ENCODE peak calls at places on chromosomes 6 and 20, in four cellular contexts. One of them, this sample, is unnamed.

GRCh38 chr6:148682990-148683389 is 63.8 kb upstream of the UST start:
- DNase-seq in CD8-positive, alpha-beta T cell: no peak
- DNase-seq in PC-3: no peak
- DNase-seq in GM06990: peak
- DNase-seq in this sample: no peak

GRCh38 chr6:28269492-28269891 is 2.5 kb downstream of the ZSCAN26 start:
- DNase-seq in CD8-positive, alpha-beta T cell: no peak
- DNase-seq in PC-3: peak
- DNase-seq in GM06990: no peak
- DNase-seq in this sample: peak

GRCh38 chr6:34597605-34598353 is 41.6 kb upstream of the SPDEF start:
- DNase-seq in GM06990: no peak
- DNase-seq in CD8-positive, alpha-beta T cell: no peak
- DNase-seq in PC-3: peak
- DNase-seq in this sample: no peak

GRCh38 chr6:19410477-19410876 is 426.7 kb upstream of the ID4 start:
- DNase-seq in GM06990: no peak
- DNase-seq in PC-3: peak
- DNase-seq in CD8-positive, alpha-beta T cell: no peak
- DNase-seq in this sample: no peak

GRCh38 chr6:111651185-111652034 is 45.7 kb upstream of the TRAF3IP2 start:
- DNase-seq in PC-3: no peak
- DNase-seq in GM06990: no peak
- DNase-seq in CD8-positive, alpha-beta T cell: no peak
- DNase-seq in this sample: no peak

GRCh38 chr6:25263602-25264001 is 15.6 kb upstream of the CARMIL1 start:
- DNase-seq in PC-3: peak
- DNase-seq in CD8-positive, alpha-beta T cell: no peak
- DNase-seq in GM06990: no peak
- DNase-seq in this sample: no peak

GRCh38 chr20:6209093-6209492 is 86.3 kb upstream of the FERMT1 start:
- DNase-seq in CD8-positive, alpha-beta T cell: no peak
- DNase-seq in PC-3: no peak
- DNase-seq in GM06990: no peak
- DNase-seq in this sample: no peak

GRCh38 chr20:63381781-63382431 is 20.8 kb upstream of the CHRNA4 start:
- DNase-seq in GM06990: no peak
- DNase-seq in CD8-positive, alpha-beta T cell: peak
- DNase-seq in PC-3: peak
- DNase-seq in this sample: no peak

GRCh38 chr6:51139841-51140462 is 321.3 kb downstream of the TFAP2B start:
- DNase-seq in GM06990: no peak
- DNase-seq in CD8-positive, alpha-beta T cell: no peak
- DNase-seq in PC-3: no peak
- DNase-seq in this sample: no peak
- TF ChIP-seq CTCF in GM06990: no peak
- TF ChIP-seq CTCF in CD8-positive, alpha-beta T cell: no peak
- TF ChIP-seq CTCF in PC-3: no peak
- TF ChIP-seq CTCF in this sample: no peak

DNA sequence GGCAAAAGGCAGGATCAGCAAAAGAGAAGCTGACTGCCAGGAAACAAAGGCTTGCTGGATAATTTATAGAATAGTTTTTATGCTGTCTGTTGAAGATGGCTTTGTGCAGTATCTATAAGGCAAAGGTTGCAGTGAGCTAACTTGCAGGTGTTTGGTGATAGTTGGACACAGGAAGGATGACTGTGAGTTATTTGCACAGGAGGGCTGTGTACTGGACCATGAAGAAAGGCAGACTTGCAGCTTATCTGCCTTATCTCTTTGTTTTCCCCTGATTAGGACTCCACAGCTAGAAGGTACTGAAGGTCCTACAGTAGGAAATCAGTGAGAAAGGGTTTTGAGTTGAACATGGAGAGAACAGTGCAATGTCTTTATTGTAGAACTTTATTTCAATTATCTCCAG is 2.1 kb downstream of the BTN1A1 start:
- DNase-seq in PC-3: peak
- DNase-seq in GM06990: peak
- DNase-seq in CD8-positive, alpha-beta T cell: no peak
- DNase-seq in this sample: no peak
- H3K4me3 ChIP-seq in PC-3: no peak
- H3K4me3 ChIP-seq in GM06990: peak
- H3K4me3 ChIP-seq in CD8-positive, alpha-beta T cell: peak
- H3K4me3 ChIP-seq in this sample: no peak

DNA sequence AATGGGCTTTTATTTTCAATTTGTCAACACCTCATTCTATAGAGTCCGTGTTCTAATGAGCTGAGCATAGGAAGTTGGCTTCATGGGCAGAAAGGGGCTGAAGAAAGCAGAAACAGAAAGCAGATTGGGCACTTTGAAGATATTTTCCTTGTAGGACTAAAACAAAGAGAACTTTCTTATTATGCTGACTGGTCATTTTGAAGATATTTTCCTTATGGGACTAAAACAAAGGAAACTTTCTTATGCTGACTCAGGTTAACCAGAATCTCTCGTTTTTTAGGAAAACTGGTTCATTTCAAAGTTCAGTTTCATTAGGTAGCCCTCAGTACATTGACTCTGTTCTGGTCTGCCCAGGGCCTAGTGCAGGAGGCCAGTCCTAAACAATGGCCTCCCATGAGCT is 185.2 kb downstream of the CDH26 start:
- DNase-seq in GM06990: no peak
- DNase-seq in CD8-positive, alpha-beta T cell: no peak
- DNase-seq in PC-3: no peak
- DNase-seq in this sample: no peak
- TF ChIP-seq CTCF in GM06990: no peak
- TF ChIP-seq CTCF in CD8-positive, alpha-beta T cell: no peak
- TF ChIP-seq CTCF in PC-3: no peak
- TF ChIP-seq CTCF in this sample: no peak

GRCh38 chr20:34403063-34403827 is 40.2 kb downstream of the ITCH start:
- DNase-seq in PC-3: no peak
- DNase-seq in CD8-positive, alpha-beta T cell: no peak
- DNase-seq in GM06990: no peak
- DNase-seq in this sample: no peak
- H3K4me3 ChIP-seq in PC-3: no peak
- H3K4me3 ChIP-seq in CD8-positive, alpha-beta T cell: no peak
- H3K4me3 ChIP-seq in GM06990: no peak
- H3K4me3 ChIP-seq in this sample: no peak